ENCODE peak calls at places on chromosomes 2 and 18, in five cellular contexts. One of them, this sample, is unnamed.

GRCh38 chr2:9178905-9179571 is 27.6 kb upstream of the ASAP2 start:
- DNase-seq in GM12878: peak; percentile 17
- DNase-seq in NT2/D1: no peak
- DNase-seq in HepG2: peak; percentile 93
- DNase-seq in H1: no peak
- DNase-seq in this sample: no peak

GRCh38 chr2:36455788-36456187 is 100.2 kb downstream of the CRIM1 start:
- DNase-seq in H1: no peak
- DNase-seq in GM12878: no peak
- DNase-seq in NT2/D1: no peak
- DNase-seq in HepG2: no peak
- DNase-seq in this sample: no peak

GRCh38 chr2:50953021-50953420 is 78.9 kb downstream of the NRXN1 start:
- DNase-seq in GM12878: no peak
- DNase-seq in HepG2: peak; percentile 1
- DNase-seq in NT2/D1: no peak
- DNase-seq in H1: no peak
- DNase-seq in this sample: no peak

GRCh38 chr2:235605306-235605998 is 111.6 kb downstream of the AGAP1 start:
- DNase-seq in NT2/D1: peak; percentile 69
- DNase-seq in GM12878: no peak
- DNase-seq in HepG2: no peak
- DNase-seq in H1: no peak
- DNase-seq in this sample: no peak

GRCh38 chr2:169480079-169480465 is 778 bp downstream of the BBS5 start:
- DNase-seq in GM12878: no peak
- DNase-seq in H1: no peak
- DNase-seq in NT2/D1: no peak
- DNase-seq in HepG2: no peak
- DNase-seq in this sample: no peak

GRCh38 chr18:32767400-32767799 is 5.4 kb downstream of the KLHL14 start:
- DNase-seq in NT2/D1: no peak
- DNase-seq in HepG2: peak; percentile 40
- DNase-seq in GM12878: no peak
- DNase-seq in H1: no peak
- DNase-seq in this sample: no peak

GRCh38 chr2:96665083-96665569 is 22.6 kb downstream of the FER1L5 start:
- DNase-seq in NT2/D1: no peak
- DNase-seq in GM12878: no peak
- DNase-seq in HepG2: peak; percentile 27
- DNase-seq in H1: no peak
- DNase-seq in this sample: no peak

GRCh38 chr2:226358688-226359087 is 440.9 kb downstream of the IRS1 start:
- DNase-seq in HepG2: no peak
- DNase-seq in H1: no peak
- DNase-seq in GM12878: no peak
- DNase-seq in NT2/D1: no peak
- DNase-seq in this sample: no peak

GRCh38 chr2:54114936-54115283 is 505 bp upstream of the ACYP2 start:
- DNase-seq in GM12878: no peak
- DNase-seq in HepG2: peak; percentile 24
- DNase-seq in NT2/D1: no peak
- DNase-seq in H1: no peak
- DNase-seq in this sample: no peak

GRCh38 chr2:143254108-143254507 is 124.9 kb downstream of the ARHGAP15 start:
- DNase-seq in GM12878: no peak
- DNase-seq in HepG2: no peak
- DNase-seq in H1: no peak
- DNase-seq in NT2/D1: no peak
- DNase-seq in this sample: no peak

GRCh38 chr2:44570777-44571176 is 209.0 kb downstream of the CAMKMT start:
- DNase-seq in GM12878: no peak
- DNase-seq in NT2/D1: no peak
- DNase-seq in H1: no peak
- DNase-seq in HepG2: no peak
- DNase-seq in this sample: no peak

DNA sequence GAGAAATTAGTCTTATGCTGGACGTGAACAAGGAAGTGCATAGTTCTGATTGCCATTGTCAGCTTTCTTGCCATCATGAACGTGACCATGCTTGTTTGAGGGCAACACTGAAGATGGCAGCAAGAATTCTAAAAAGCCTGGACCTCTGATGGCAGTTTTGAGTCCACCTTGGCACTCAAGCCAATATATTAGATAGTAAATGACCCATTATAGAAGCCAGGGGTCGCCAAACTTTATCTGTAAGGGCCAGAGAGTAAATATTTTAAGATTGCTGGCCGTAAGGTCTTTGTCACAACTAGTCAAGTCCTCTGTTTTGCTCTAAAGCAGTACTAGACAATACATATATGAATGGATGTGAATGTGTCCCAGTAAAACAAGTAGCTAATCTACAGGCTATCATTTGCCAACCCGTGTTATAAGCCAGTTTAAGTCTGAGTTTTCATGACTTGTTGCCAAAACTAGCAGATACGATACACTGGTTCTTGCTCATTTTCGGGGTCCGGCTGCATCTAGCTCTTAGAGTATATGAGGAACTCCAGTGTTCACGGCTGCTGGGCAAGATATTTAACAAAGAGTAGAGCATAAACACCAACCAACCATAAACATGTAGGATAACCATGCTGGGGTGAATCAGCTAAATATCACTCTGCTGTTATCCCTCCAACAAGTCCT is 73.1 kb upstream of the PELI1 start:
- DNase-seq in GM12878: no peak
- DNase-seq in HepG2: no peak
- DNase-seq in H1: no peak
- DNase-seq in NT2/D1: no peak
- DNase-seq in this sample: no peak
- TF ChIP-seq SUZ12 in GM12878: no peak
- TF ChIP-seq SUZ12 in HepG2: no peak
- TF ChIP-seq SUZ12 in H1: no peak
- TF ChIP-seq SUZ12 in NT2/D1: no peak
- TF ChIP-seq SUZ12 in this sample: no peak

GRCh38 chr2:40435426-40436092 is 16.3 kb downstream of the SLC8A1 start:
- DNase-seq in HepG2: no peak
- DNase-seq in H1: no peak
- DNase-seq in NT2/D1: no peak
- DNase-seq in GM12878: no peak
- DNase-seq in this sample: no peak
- TF ChIP-seq SUZ12 in HepG2: no peak
- TF ChIP-seq SUZ12 in H1: no peak
- TF ChIP-seq SUZ12 in NT2/D1: no peak
- TF ChIP-seq SUZ12 in GM12878: no peak
- TF ChIP-seq SUZ12 in this sample: no peak

DNA sequence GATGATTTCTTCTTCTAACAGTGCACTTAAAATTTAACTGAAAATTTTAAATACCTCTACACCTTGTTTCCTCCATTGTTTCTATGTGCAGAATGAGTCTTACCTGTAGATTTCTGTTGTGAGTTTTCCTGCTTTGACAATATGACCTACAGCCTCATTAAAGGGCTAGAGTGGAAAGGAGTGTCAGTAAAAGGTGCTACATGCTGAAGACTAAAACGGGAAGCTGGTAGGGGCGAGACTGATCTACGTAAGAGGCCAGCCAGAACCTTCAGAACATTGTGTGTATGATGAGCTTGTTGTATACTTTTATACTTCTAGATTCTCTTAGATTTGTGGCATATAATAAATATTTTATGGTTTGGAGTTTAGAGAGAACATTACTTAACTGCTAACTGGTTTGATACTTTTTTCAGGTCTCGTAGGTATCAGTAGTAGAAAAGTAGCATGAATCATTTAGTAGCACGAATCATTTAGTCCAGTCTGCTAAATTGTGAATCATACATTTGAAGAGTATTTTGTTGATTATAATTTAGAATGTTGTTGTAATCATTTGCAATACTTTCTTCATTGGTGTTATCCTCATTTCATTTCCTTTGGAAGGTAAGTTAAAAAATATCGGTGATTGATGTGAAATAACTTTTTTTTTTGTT is 14.3 kb downstream of the INSIG2 start:
- DNase-seq in GM12878: no peak
- DNase-seq in NT2/D1: no peak
- DNase-seq in H1: no peak
- DNase-seq in HepG2: no peak
- DNase-seq in this sample: no peak
- TF ChIP-seq SUZ12 in GM12878: no peak
- TF ChIP-seq SUZ12 in NT2/D1: no peak
- TF ChIP-seq SUZ12 in H1: no peak
- TF ChIP-seq SUZ12 in HepG2: no peak
- TF ChIP-seq SUZ12 in this sample: no peak

DNA sequence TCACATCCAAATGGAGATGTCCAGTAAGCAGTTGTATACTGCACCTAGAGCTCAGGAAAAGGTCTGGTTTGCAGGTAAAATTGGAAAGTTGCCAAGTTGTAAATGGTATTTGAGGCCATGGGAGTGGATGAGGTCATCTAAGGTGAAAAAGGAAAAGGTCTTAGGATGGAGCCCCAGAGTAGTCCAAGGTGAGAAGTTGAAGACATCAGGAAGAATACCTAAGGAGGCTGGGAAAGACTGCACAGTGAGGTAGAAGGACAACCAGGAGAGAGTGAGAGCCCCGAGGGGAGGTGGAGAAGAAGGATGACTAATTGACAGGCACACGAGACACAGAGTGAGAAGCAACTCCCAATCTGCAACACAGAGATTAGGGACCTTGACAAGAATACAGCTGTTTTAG is 10.7 kb downstream of the DPP4 start:
- DNase-seq in GM12878: no peak
- DNase-seq in HepG2: no peak
- DNase-seq in H1: no peak
- DNase-seq in NT2/D1: no peak
- DNase-seq in this sample: no peak
- TF ChIP-seq SUZ12 in GM12878: no peak
- TF ChIP-seq SUZ12 in HepG2: no peak
- TF ChIP-seq SUZ12 in H1: no peak
- TF ChIP-seq SUZ12 in NT2/D1: no peak
- TF ChIP-seq SUZ12 in this sample: no peak

DNA sequence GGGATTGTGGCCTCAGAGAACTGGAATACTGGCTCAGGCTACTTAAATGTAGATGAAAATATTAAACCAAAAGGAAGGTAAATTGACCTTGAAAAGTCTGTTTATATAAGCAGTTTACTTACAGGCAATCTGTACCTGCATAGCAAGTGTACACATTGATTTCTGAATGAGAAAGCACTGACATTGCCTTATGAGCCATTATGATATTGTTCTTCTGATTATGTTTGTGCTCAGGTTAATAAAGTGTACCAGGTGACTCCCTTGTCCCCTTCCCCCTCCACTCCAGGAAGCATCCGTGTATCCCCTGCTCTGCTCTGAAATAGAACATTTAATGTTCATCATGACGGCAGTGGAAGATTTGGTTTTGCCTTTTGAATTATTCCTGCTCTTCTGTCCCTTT is 86.5 kb upstream of the RANBP2 start:
- DNase-seq in GM12878: no peak
- DNase-seq in HepG2: no peak
- DNase-seq in H1: no peak
- DNase-seq in NT2/D1: no peak
- DNase-seq in this sample: no peak
- TF ChIP-seq SUZ12 in GM12878: no peak
- TF ChIP-seq SUZ12 in HepG2: no peak
- TF ChIP-seq SUZ12 in H1: no peak
- TF ChIP-seq SUZ12 in NT2/D1: no peak
- TF ChIP-seq SUZ12 in this sample: no peak

GRCh38 chr2:102262218-102263129 is 48.9 kb upstream of the IL1RL1 start:
- DNase-seq in NT2/D1: no peak
- DNase-seq in H1: no peak
- DNase-seq in GM12878: no peak
- DNase-seq in HepG2: no peak
- DNase-seq in this sample: no peak
- TF ChIP-seq SUZ12 in NT2/D1: no peak
- TF ChIP-seq SUZ12 in H1: no peak
- TF ChIP-seq SUZ12 in GM12878: no peak
- TF ChIP-seq SUZ12 in HepG2: no peak
- TF ChIP-seq SUZ12 in this sample: no peak

This sample was measured in HEK293T.